ENCODE peak calls at places on chromosomes 12 and 14, in ten cellular contexts. K is thoracic aorta; V is CD8-positive, alpha-beta memory T cell; B is IMR-90; S is stomach; Q is left ventricle myocardium inferior; F is cardiac muscle cell; M is left lung; N is tibial artery; P is transverse colon. H is an unnamed sample. For H3K9me3, the result is how much of the 10 kb centered on the place peaks cover.

GRCh38 chr12:1318327-1319031 is 275.9 kb downstream of the FBXL14 start:
- DNase-seq in K (no peak), V (no peak), B (peak), S (peak), Q (no peak), F (peak), M (no peak), N (no peak), P (no peak), H (peak)

GRCh38 chr14:30375280-30375892 is 183.6 kb upstream of the G2E3 start:
- DNase-seq in K (no peak), V (peak), B (peak), S (peak), Q (peak), F (peak), M (no peak), N (no peak), P (peak), H (peak)

GRCh38 chr12:117686911-117687377 is 281.8 kb downstream of the KSR2 start:
- DNase-seq in K (no peak), V (no peak), B (no peak), S (no peak), Q (no peak), F (no peak), M (no peak), N (peak), P (peak), H (no peak)

GRCh38 chr14:41830679-41831078 is 224.0 kb downstream of the LRFN5 start:
- DNase-seq in K (no peak), V (no peak), B (peak), S (no peak), Q (no peak), F (no peak), M (no peak), N (no peak), P (no peak), H (no peak)

GRCh38 chr14:56891226-56891625 is 80.9 kb upstream of the OTX2 start:
- DNase-seq in K (no peak), V (no peak), B (no peak), S (no peak), Q (no peak), F (no peak), M (no peak), N (no peak), P (no peak), H (no peak)

GRCh38 chr12:6376079-6376941 is 947 bp upstream of the SCNN1A start:
- DNase-seq in K (no peak), V (no peak), B (peak), S (peak), Q (no peak), F (peak), M (peak), N (peak), P (peak), H (no peak)

GRCh38 chr14:35441160-35441559 is 36.6 kb upstream of the NFKBIA start:
- DNase-seq in K (no peak), V (no peak), B (no peak), S (no peak), Q (no peak), F (no peak), M (no peak), N (no peak), P (no peak), H (no peak)

GRCh38 chr12:111010061-111010460 is 89.7 kb upstream of the MYL2 start:
- DNase-seq in K (no peak), V (no peak), B (no peak), S (no peak), Q (no peak), F (no peak), M (no peak), N (no peak), P (no peak), H (no peak)

GRCh38 chr12:26845984-26846383 is 13.0 kb upstream of the ITPR2 start:
- DNase-seq in K (no peak), V (no peak), B (peak), S (no peak), Q (no peak), F (peak), M (no peak), N (no peak), P (no peak), H (no peak)

GRCh38 chr12:51265024-51265423 is 5.2 kb downstream of the SMAGP start:
- DNase-seq in K (no peak), V (no peak), B (no peak), S (no peak), Q (no peak), F (no peak), M (no peak), N (no peak), P (no peak), H (no peak)

GRCh38 chr12:27460471-27460978 is 14.0 kb downstream of the SMCO2 start:
- DNase-seq in K (no peak), V (no peak), B (peak), S (no peak), Q (no peak), F (no peak), M (no peak), N (no peak), P (peak), H (no peak)

GRCh38 chr14:61662437-61663311 is 32.6 kb upstream of the HIF1A start:
- DNase-seq in K (no peak), V (peak), B (peak), S (peak), Q (no peak), F (peak), M (no peak), N (no peak), P (peak), H (no peak)

GRCh38 chr12:57272337-57273151 is 21.6 kb upstream of the STAC3 start:
- DNase-seq in K (no peak), V (no peak), B (peak), S (no peak), Q (peak), F (peak), M (no peak), N (no peak), P (no peak), H (no peak)

GRCh38 chr12:9756174-9756573 is 4.5 kb downstream of the CD69 start:
- DNase-seq in K (no peak), V (no peak), B (no peak), S (no peak), Q (no peak), F (no peak), M (no peak), N (no peak), P (no peak), H (no peak)

GRCh38 chr14:48275301-48275700 is 599.9 kb upstream of the MDGA2 start:
- DNase-seq in K (no peak), V (no peak), B (no peak), S (no peak), Q (no peak), F (no peak), M (no peak), N (no peak), P (no peak), H (no peak)

GRCh38 chr14:100962494-100962893 is 59.0 kb upstream of the RTL1 start:
- DNase-seq in K (no peak), V (no peak), B (no peak), S (no peak), Q (no peak), F (no peak), M (no peak), N (no peak), P (no peak), H (no peak)

GRCh38 chr14:66746316-66747006 is 238.5 kb downstream of the GPHN start:
- DNase-seq in K (no peak), V (peak), B (peak), S (no peak), Q (no peak), F (peak), M (no peak), N (no peak), P (no peak), H (peak)

GRCh38 chr12:30111719-30112118 is 328.0 kb upstream of the TMTC1 start:
- DNase-seq in K (no peak), V (no peak), B (no peak), S (no peak), Q (no peak), F (no peak), M (no peak), N (no peak), P (no peak), H (no peak)

GRCh38 chr12:106790020-106790419 is 15.5 kb downstream of the RIC8B start:
- DNase-seq in K (no peak), V (no peak), B (no peak), S (no peak), Q (no peak), F (no peak), M (no peak), N (no peak), P (no peak), H (no peak)

GRCh38 chr12:2772370-2772769 is 22.4 kb upstream of the FKBP4 start:
- DNase-seq in K (no peak), V (no peak), B (no peak), S (no peak), Q (no peak), F (no peak), M (no peak), N (no peak), P (no peak), H (no peak)

GRCh38 chr12:107655281-107656065 is 30.1 kb upstream of the PWP1 start:
- DNase-seq in K (no peak), V (no peak), B (no peak), S (no peak), Q (no peak), F (no peak), M (no peak), N (no peak), P (peak), H (no peak)

GRCh38 chr12:42119085-42119633 is 25.5 kb downstream of the GXYLT1 start:
- DNase-seq in K (no peak), V (no peak), B (peak), S (no peak), Q (no peak), F (no peak), M (no peak), N (no peak), P (no peak), H (no peak)

GRCh38 chr12:108313609-108314331 is 25.3 kb downstream of the CMKLR1 start:
- DNase-seq in K (no peak), V (peak), B (no peak), S (no peak), Q (no peak), F (peak), M (no peak), N (no peak), P (peak), H (no peak)

GRCh38 chr14:59630281-59630963 is 53.8 kb upstream of the CCDC175 start:
- DNase-seq in K (peak), V (no peak), B (no peak), S (no peak), Q (no peak), F (peak), M (peak), N (peak), P (no peak), H (no peak)

GRCh38 chr12:131222271-131223139 is 268.8 kb downstream of the ADGRD1 start:
- DNase-seq in K (no peak), V (no peak), B (no peak), S (no peak), Q (no peak), F (no peak), M (peak), N (peak), P (no peak), H (no peak)

GRCh38 chr12:103680591-103681065 is 93.6 kb downstream of the STAB2 start:
- DNase-seq in K (no peak), V (no peak), B (peak), S (no peak), Q (peak), F (peak), M (no peak), N (no peak), P (peak), H (no peak)

GRCh38 chr14:75267141-75267601 is 11.5 kb upstream of the FOS start:
- DNase-seq in K (no peak), V (no peak), B (peak), S (no peak), Q (no peak), F (no peak), M (no peak), N (no peak), P (no peak), H (no peak)

GRCh38 chr14:92108345-92109254 is 2.2 kb upstream of the ATXN3 start:
- DNase-seq in K (no peak), V (peak), B (no peak), S (no peak), Q (no peak), F (peak), M (no peak), N (no peak), P (no peak), H (peak)

GRCh38 chr12:92290881-92291280 is 145.2 kb upstream of the BTG1 start:
- DNase-seq in K (no peak), V (no peak), B (peak), S (no peak), Q (no peak), F (no peak), M (no peak), N (no peak), P (no peak), H (no peak)

GRCh38 chr14:54025661-54026060 is 69.0 kb upstream of the BMP4 start:
- DNase-seq in K (no peak), V (no peak), B (peak), S (no peak), Q (no peak), F (no peak), M (no peak), N (no peak), P (no peak), H (no peak)

GRCh38 chr14:21101802-21102413 is 1.0 kb downstream of the TMEM253 start:
- DNase-seq in K (no peak), V (no peak), B (no peak), S (no peak), Q (no peak), F (no peak), M (no peak), N (no peak), P (no peak), H (no peak)

GRCh38 chr14:74459289-74459946 is 33.4 kb upstream of the SYNDIG1L start:
- DNase-seq in K (no peak), V (no peak), B (peak), S (no peak), Q (no peak), F (peak), M (no peak), N (no peak), P (no peak), H (peak)

GRCh38 chr14:32675433-32675832 is 263.2 kb upstream of the NPAS3 start:
- DNase-seq in K (no peak), V (no peak), B (no peak), S (no peak), Q (no peak), F (no peak), M (no peak), N (no peak), P (no peak), H (no peak)

GRCh38 chr12:132547207-132547740 is 57.3 kb downstream of the FBRSL1 start:
- DNase-seq in K (no peak), V (no peak), B (no peak), S (no peak), Q (no peak), F (no peak), M (no peak), N (no peak), P (no peak), H (no peak)

GRCh38 chr14:103910262-103910935 is 17.9 kb upstream of the TDRD9 start:
- DNase-seq in K (peak), V (peak), B (peak), S (peak), Q (peak), F (peak), M (peak), N (peak), P (peak), H (peak)
- H3K4me3 ChIP-seq in K (peak), V (peak), B (no peak), S (peak), Q (peak), F (no peak), M (no peak), N (no peak), P (no peak), H (no peak)

GRCh38 chr12:114174326-114174725 is 208.2 kb upstream of the RBM19 start:
- DNase-seq in K (no peak), V (no peak), B (no peak), S (no peak), Q (no peak), F (no peak), M (no peak), N (no peak), P (no peak), H (no peak)
- H3K27ac ChIP-seq in K (no peak), V (no peak), B (no peak), S (no peak), Q (no peak), F (no peak), M (no peak), N (no peak), P (no peak), H (no peak)

DNA sequence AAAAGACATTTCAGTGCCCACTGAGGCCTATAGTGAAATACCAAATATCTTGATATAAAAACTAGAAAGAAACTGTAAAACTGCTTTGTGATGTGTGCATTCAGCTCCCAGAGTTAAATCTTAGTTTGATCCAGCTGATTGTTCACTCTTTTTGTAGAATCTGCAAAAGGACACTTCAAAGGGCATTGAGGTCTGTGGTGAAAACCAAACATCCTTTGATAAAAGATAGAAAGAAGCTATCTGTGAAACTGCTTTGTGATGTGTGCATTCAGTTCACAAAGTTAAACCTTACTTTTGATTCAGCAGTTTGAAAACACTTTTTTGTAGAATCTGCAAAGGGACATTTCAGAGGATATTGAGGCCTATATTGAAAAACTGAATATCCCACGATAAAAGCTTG is 290.7 kb upstream of the ALG10B start:
- DNase-seq in K (no peak), V (no peak), B (no peak), S (no peak), Q (no peak), F (no peak), M (no peak), N (no peak), P (no peak), H (no peak)
- H3K9me3 ChIP-seq in K (under half), V (under half), B (under half), S (half or more), Q (half or more), F (under half), M (half or more), N (under half), P (under half), H (under half)

DNA sequence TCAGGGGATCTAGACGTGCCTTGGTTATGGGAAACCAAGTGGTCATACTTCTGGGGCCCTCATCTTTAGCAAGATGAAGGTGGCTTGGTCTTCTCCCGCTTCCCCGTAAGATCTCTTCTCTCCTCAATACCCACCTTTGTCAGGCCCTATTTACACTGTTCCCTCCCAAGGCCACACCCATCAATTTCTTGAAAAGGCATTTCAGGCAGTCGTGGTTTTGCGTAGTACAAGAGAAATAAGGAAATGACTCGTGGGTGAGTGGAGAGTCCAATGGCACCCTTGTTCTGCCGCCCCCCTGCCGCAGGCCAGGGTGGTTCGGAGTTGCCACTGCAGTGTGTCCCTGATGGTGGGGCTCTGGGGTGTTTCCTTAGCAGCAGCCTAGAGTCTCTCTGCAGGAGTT is 9.9 kb upstream of the GPRC5A start:
- DNase-seq in K (no peak), V (no peak), B (peak), S (no peak), Q (no peak), F (no peak), M (no peak), N (no peak), P (peak), H (no peak)
- H3K4me3 ChIP-seq in K (no peak), V (no peak), B (no peak), S (no peak), Q (no peak), F (no peak), M (no peak), N (no peak), P (no peak), H (no peak)

DNA sequence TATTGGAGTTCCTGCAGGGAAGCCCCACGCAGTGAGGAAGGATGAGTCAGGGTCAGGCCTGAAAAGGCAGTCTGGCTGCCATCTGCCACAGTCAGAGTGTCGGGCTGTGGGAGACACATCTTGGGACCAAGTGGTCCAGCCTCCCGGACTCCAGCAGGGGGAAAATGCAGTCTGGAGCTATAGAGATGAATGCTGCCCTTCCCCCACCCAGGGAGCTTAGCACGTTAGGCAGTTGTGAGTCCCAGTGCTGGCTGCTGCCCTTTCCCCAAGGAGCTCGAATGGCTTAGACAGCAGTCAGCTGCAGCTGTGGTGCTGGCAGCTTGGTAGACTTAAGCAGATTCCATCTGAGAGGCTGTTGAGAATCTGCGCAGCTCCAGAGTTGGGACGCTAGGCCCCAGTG is 8.2 kb upstream of the NTS start:
- DNase-seq in K (no peak), V (no peak), B (no peak), S (no peak), Q (peak), F (peak), M (no peak), N (no peak), P (no peak), H (no peak)
- H3K27ac ChIP-seq in K (no peak), V (no peak), B (no peak), S (no peak), Q (no peak), F (no peak), M (no peak), N (no peak), P (no peak), H (no peak)

H was measured in iPS DF 6.9.